ENCODE peak calls at places on chromosomes 16 and 17, in six cellular contexts. W, S, J, R, V and H are unnamed samples.

GRCh38 chr17:78174332-78174869 is 6.0 kb downstream of the SYNGR2 start:
- DNase-seq in W (no peak), S (no peak), J (no peak), R (no peak), V (no peak), H (peak)

GRCh38 chr17:43545383-43545632 is 832 bp downstream of the ETV4 start:
- DNase-seq in W (no peak), S (no peak), J (no peak), R (no peak), V (peak), H (peak)

GRCh38 chr16:29876186-29876577 is 13.2 kb upstream of the CDIPT start:
- DNase-seq in W (no peak), S (no peak), J (no peak), R (no peak), V (peak), H (no peak)

GRCh38 chr17:64216385-64217248 is 46.4 kb downstream of the TEX2 start:
- DNase-seq in W (no peak), S (peak), J (peak), R (peak), V (peak), H (no peak)

GRCh38 chr17:3602499-3602898 is 6.7 kb downstream of the TRPV1 start:
- DNase-seq in W (peak), S (peak), J (peak), R (no peak), V (peak), H (peak)

GRCh38 chr16:89860747-89861304 is 12.6 kb upstream of the TCF25 start:
- DNase-seq in W (peak), S (peak), J (peak), R (no peak), V (peak), H (peak)

GRCh38 chr16:16083421-16084156 is 134.2 kb downstream of the ABCC1 start:
- DNase-seq in W (peak), S (no peak), J (peak), R (no peak), V (peak), H (peak)

GRCh38 chr17:81512984-81513668 is 527 bp upstream of the ACTG1 start:
- DNase-seq in W (no peak), S (no peak), J (peak), R (no peak), V (peak), H (peak)

GRCh38 chr17:51745993-51746392 is 412.5 kb downstream of the CA10 start:
- DNase-seq in W (no peak), S (peak), J (no peak), R (no peak), V (no peak), H (peak)

GRCh38 chr17:61250335-61250890 is 149.2 kb upstream of the TBX2 start:
- DNase-seq in W (no peak), S (no peak), J (no peak), R (no peak), V (no peak), H (no peak)

GRCh38 chr17:62898239-62898864 is 67.7 kb upstream of the TANC2 start:
- DNase-seq in W (no peak), S (peak), J (no peak), R (no peak), V (no peak), H (no peak)

GRCh38 chr17:81135503-81136283 is 29.6 kb upstream of the PVALEF start:
- DNase-seq in W (no peak), S (no peak), J (no peak), R (no peak), V (no peak), H (no peak)

GRCh38 chr17:38705523-38705802 is 390 bp downstream of the MLLT6 start:
- DNase-seq in W (no peak), S (peak), J (no peak), R (no peak), V (peak), H (no peak)

GRCh38 chr17:45775576-45776011 is 8.5 kb upstream of the CRHR1 start:
- DNase-seq in W (no peak), S (peak), J (no peak), R (no peak), V (no peak), H (peak)

GRCh38 chr17:43791589-43791988 is 11.4 kb downstream of the CFAP97D1 start:
- DNase-seq in W (peak), S (peak), J (peak), R (no peak), V (peak), H (peak)

GRCh38 chr17:70523407-70523806 is 354.1 kb downstream of the KCNJ2 start:
- DNase-seq in W (no peak), S (no peak), J (no peak), R (no peak), V (no peak), H (no peak)

GRCh38 chr16:3672571-3673041 is 18.1 kb downstream of the DNASE1 start:
- DNase-seq in W (no peak), S (no peak), J (no peak), R (no peak), V (no peak), H (no peak)

GRCh38 chr17:4156750-4157381 is 13.9 kb downstream of the CYB5D2 start:
- DNase-seq in W (no peak), S (no peak), J (no peak), R (no peak), V (peak), H (no peak)

GRCh38 chr16:55499281-55499680 is 9.6 kb upstream of the LPCAT2 start:
- DNase-seq in W (no peak), S (no peak), J (no peak), R (no peak), V (no peak), H (no peak)

GRCh38 chr16:88692861-88693260 is 6.6 kb upstream of the SNAI3 start:
- DNase-seq in W (no peak), S (no peak), J (no peak), R (no peak), V (no peak), H (no peak)

DNA sequence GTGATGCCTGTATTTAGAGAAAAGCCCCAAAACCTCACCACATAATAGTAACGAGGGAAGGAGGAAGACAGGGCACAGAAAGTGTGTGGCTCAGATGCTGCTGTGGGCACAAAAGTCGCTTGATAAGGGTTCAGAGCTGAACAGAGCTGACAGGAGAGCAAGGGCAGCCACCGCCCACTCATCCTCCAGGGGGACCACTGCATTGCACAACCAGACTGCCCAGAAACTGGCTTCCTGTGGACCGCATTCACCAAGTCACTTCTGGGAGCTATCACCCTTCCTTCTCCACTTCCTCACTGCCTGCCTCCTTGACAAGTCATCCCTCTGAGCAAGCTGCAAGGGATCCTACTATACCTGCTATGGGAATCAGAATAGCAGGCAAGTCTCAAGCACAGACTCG is 512.4 kb upstream of the CDH11 start:
- DNase-seq in W (no peak), S (peak), J (no peak), R (no peak), V (no peak), H (no peak)
- TF ChIP-seq JUND in W (no peak), S (no peak), J (no peak), R (no peak), V (no peak), H (no peak)

DNA sequence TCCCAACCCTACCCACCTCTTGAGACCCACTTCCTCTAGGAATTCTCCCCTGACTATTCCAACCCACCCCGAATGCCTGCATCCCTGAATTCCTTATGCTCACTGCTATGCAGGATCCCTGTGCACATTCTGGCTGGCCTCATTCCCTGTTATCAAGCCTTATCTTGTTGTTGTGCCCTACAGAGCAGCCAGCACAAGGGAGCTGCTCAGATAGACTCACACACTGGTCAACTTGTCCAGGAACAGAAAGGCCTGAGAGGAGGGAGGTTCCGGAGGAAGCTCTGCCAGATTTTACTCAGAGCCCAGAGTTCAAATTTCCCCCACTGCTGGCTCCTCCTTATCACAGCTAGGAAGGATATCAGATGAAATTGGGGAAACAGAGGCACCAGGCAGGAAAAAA is 24.8 kb upstream of the MYO18A start:
- DNase-seq in W (no peak), S (peak), J (no peak), R (no peak), V (no peak), H (no peak)
- TF ChIP-seq JUND in W (no peak), S (no peak), J (no peak), R (no peak), V (no peak), H (no peak)

GRCh38 chr17:67569873-67570272 is 147.9 kb upstream of the NOL11 start:
- DNase-seq in W (no peak), S (no peak), J (no peak), R (peak), V (no peak), H (no peak)
- TF ChIP-seq JUND in W (no peak), S (no peak), J (no peak), R (peak), V (no peak), H (no peak)

DNA sequence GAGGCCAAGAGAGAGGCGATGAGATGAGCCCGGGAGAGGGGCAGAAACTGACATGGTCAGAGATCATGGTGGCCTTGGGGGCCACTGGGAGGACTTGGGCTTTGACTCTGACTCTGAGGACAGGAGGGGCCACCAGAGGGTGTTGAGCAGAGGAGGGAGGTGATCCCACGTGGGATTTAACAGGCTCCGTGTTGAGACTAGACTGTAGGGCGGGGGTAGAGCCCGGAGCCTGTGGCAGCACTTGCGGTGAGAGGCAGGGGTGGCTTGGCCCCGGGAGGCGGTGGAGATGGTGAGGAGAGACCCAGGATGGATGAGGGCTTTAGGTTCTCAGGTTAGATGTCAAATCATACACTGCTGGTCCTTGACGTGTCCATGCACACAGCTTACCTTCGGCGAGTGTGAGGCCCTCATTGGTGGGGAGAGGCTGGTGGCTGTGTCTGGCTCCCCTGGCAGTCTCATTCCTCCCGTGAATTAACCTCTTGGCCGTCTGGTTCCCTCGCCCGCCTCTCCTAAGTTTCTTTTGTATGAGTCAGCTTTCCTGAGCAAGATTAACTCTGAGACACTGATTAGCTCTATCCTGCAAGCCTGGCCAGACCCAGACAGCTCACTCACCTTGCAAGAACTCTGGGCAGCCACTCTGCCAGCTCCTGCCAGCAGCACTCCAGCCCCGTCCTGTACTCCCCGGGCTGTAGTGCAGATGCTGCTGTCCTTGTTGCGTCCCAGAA is 39.7 kb downstream of the VPS35L start:
- DNase-seq in W (no peak), S (peak), J (no peak), R (no peak), V (no peak), H (no peak)
- TF ChIP-seq JUND in W (no peak), S (peak), J (no peak), R (no peak), V (no peak), H (no peak)

GRCh38 chr17:35727635-35728034 is 3.8 kb upstream of the RASL10B start:
- DNase-seq in W (no peak), S (no peak), J (no peak), R (no peak), V (no peak), H (no peak)

GRCh38 chr17:35725917-35726608 is 5.4 kb upstream of the RASL10B start:
- DNase-seq in W (no peak), S (no peak), J (no peak), R (no peak), V (no peak), H (no peak)

GRCh38 chr17:35728551-35728950 is 2.9 kb upstream of the RASL10B start:
- DNase-seq in W (no peak), S (no peak), J (no peak), R (no peak), V (no peak), H (no peak)

GRCh38 chr17:35725058-35725457 is 6.4 kb upstream of the RASL10B start:
- DNase-seq in W (no peak), S (no peak), J (no peak), R (no peak), V (no peak), H (no peak)

GRCh38 chr17:35726609-35727460 is 4.6 kb upstream of the RASL10B start:
- DNase-seq in W (no peak), S (no peak), J (peak), R (no peak), V (no peak), H (peak)
- TF ChIP-seq JUND in W (no peak), S (no peak), J (no peak), R (no peak), V (no peak), H (no peak)

DNA sequence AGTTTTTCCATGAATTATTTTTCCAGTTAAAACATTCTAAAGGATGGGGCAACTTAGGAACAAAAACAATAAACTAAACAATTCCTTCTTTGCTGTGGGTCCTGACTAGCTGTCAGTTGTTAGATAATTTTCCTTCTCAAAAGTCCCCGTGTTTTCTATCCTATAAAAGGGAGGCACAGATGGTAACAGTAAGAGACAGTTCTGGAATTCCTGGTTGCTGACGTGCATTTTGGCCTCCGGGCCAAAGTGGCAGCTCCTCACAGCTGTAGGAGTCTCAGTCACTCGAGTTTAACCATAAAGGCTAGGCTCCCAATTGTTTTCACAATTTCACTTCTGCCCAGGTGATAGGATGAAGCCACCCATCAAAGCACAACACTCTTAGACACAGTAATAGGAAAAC is 77.0 kb upstream of the ZNF423 start:
- DNase-seq in W (no peak), S (no peak), J (no peak), R (no peak), V (no peak), H (peak)
- TF ChIP-seq JUND in W (no peak), S (no peak), J (no peak), R (no peak), V (no peak), H (no peak)